ENCODE peak calls at places on chromosomes 2 and 18, in ten cellular contexts. M is stimulated activated CD8-positive, alpha-beta memory T cell treated with anti-CD3 and anti-CD28 coated beads, Interleukin-15, amount 100 ng/mL, for 24 hours; U is activated naive CD8-positive, alpha-beta T cell treated with anti-CD3 and anti-CD28 coated beads for 36 hours; J is uterus; P is choroid plexus epithelial cell; C is AG08396; O is NCI-H1930; Z is left ventricle myocardium inferior; R is endothelial cell; I is non-pigmented ciliary epithelial cell. X is an unnamed sample.
A peak's percentile ranks its signal among the peaks of the same experiment; 100 is the strongest.

GRCh38 chr18:37671119-37671518 is 105.5 kb upstream of the CELF4 start:
- DNase-seq in C (no peak), P (no peak), R (no peak), Z (no peak), U (no peak), M (no peak), J (no peak), I (no peak), O (no peak), X (no peak)

GRCh38 chr18:63321291-63321690 is 1.7 kb upstream of the BCL2 start:
- DNase-seq in J (no peak), I (no peak), Z (no peak), M (no peak), U (no peak), O (no peak), R (no peak), P (no peak), C (no peak), X (no peak)

GRCh38 chr18:47997338-47997780 is 66.9 kb upstream of the SMAD2 start:
- DNase-seq in J (no peak), M (no peak), R (no peak), I (no peak), U (peak; percentile 35), O (peak; percentile 17), C (no peak), Z (no peak), P (peak; percentile 10), X (no peak)

GRCh38 chr2:100422320-100422719 is 4.9 kb upstream of the CHST10 start:
- DNase-seq in P (peak; percentile 69), C (peak; percentile 84), M (no peak), J (no peak), R (peak; percentile 70), O (no peak), I (no peak), U (no peak), Z (no peak), X (peak; percentile 33)

GRCh38 chr2:124933883-124934282 is 908.8 kb downstream of the CNTNAP5 start:
- DNase-seq in J (no peak), R (no peak), M (no peak), I (no peak), O (no peak), Z (no peak), P (no peak), C (no peak), U (no peak), X (no peak)

GRCh38 chr2:206728277-206729199 is 10.3 kb upstream of the DYTN start:
- DNase-seq in P (peak; percentile 14), J (no peak), M (no peak), R (no peak), I (peak; percentile 14), C (no peak), U (no peak), O (no peak), Z (no peak), X (peak; percentile 5)

GRCh38 chr2:27400348-27401135 is 8.8 kb downstream of the PPM1G start:
- DNase-seq in R (no peak), J (no peak), P (peak; percentile 66), C (no peak), M (no peak), U (no peak), I (no peak), Z (no peak), O (no peak), X (peak; percentile 59)

GRCh38 chr2:235347691-235348090 is 146.2 kb upstream of the AGAP1 start:
- DNase-seq in M (no peak), R (no peak), Z (no peak), U (no peak), I (peak; percentile 58), O (no peak), P (peak; percentile 65), C (peak; percentile 71), J (no peak), X (peak; percentile 92)

GRCh38 chr18:31700990-31701389 is 16.6 kb upstream of the B4GALT6 start:
- DNase-seq in I (no peak), M (no peak), Z (no peak), O (no peak), P (no peak), U (no peak), C (no peak), J (no peak), R (no peak), X (no peak)

GRCh38 chr2:100987974-100988373 is 14.1 kb upstream of the RPL31 start:
- DNase-seq in R (no peak), J (no peak), C (no peak), M (no peak), I (no peak), Z (no peak), O (no peak), P (no peak), U (no peak), X (no peak)

GRCh38 chr2:3512086-3512485 is 7.2 kb downstream of the ADI1 start:
- DNase-seq in M (no peak), O (no peak), R (no peak), Z (no peak), U (no peak), C (no peak), J (no peak), P (no peak), I (no peak), X (peak; percentile 55)

GRCh38 chr2:186532891-186533290 is 46.8 kb downstream of the ZC3H15 start:
- DNase-seq in U (no peak), P (no peak), M (no peak), Z (no peak), R (no peak), I (no peak), O (no peak), C (no peak), J (no peak), X (peak; percentile 39)

GRCh38 chr2:57497489-57498096 is 549.0 kb upstream of the VRK2 start:
- DNase-seq in I (no peak), U (peak; percentile 14), C (peak; percentile 30), R (peak; percentile 58), P (peak; percentile 75), J (peak; percentile 18), Z (no peak), O (peak; percentile 18), M (no peak), X (peak; percentile 53)

GRCh38 chr18:2513616-2514015 is 57.7 kb downstream of the METTL4 start:
- DNase-seq in Z (no peak), C (no peak), R (no peak), J (no peak), M (no peak), O (no peak), P (peak; percentile 87), I (no peak), U (no peak), X (peak; percentile 83)

GRCh38 chr2:96265349-96265839 is 403 bp downstream of the TMEM127 start:
- DNase-seq in R (no peak), U (no peak), M (no peak), J (no peak), I (no peak), C (peak; percentile 64), O (no peak), Z (peak; percentile 59), P (no peak), X (no peak)

GRCh38 chr18:23885750-23886149 is 128.8 kb upstream of the TTC39C start:
- DNase-seq in M (no peak), U (no peak), P (no peak), O (no peak), C (no peak), I (no peak), J (no peak), R (no peak), Z (no peak), X (no peak)

GRCh38 chr2:179952658-179953057 is 54.4 kb downstream of the CWC22 start:
- DNase-seq in C (no peak), R (no peak), O (no peak), M (no peak), P (no peak), I (no peak), U (no peak), Z (no peak), J (no peak), X (no peak)

GRCh38 chr2:72104821-72105588 is 42.7 kb downstream of the CYP26B1 start:
- DNase-seq in M (no peak), U (no peak), J (no peak), R (no peak), C (no peak), Z (no peak), I (no peak), O (no peak), P (no peak), X (no peak)

GRCh38 chr2:1091895-1092585 is 141.4 kb downstream of the SNTG2 start:
- DNase-seq in M (no peak), P (no peak), R (no peak), J (no peak), U (no peak), Z (no peak), O (no peak), I (peak; percentile 2), C (no peak), X (no peak)